ENCODE peak calls at places on chromosomes 2 and 18, in four cellular contexts. U is dorsolateral prefrontal cortex, C is spleen, P is GM13976. M is an unnamed sample.

GRCh38 chr2:221546505-221547225 is 25.4 kb downstream of the EPHA4 start:
- DNase-seq in U (no peak), C (no peak), P (no peak), M (no peak)

GRCh38 chr2:113072584-113072983 is 4.8 kb downstream of the IL1F10 start:
- DNase-seq in U (no peak), C (no peak), P (no peak), M (no peak)

GRCh38 chr2:120589782-120590608 is 145.7 kb upstream of the GLI2 start:
- DNase-seq in U (no peak), C (no peak), P (no peak), M (no peak)

GRCh38 chr18:13258792-13259385 is 40.3 kb downstream of the LDLRAD4 start:
- DNase-seq in U (no peak), C (no peak), P (no peak), M (no peak)

GRCh38 chr2:212811036-212811805 is 272.6 kb upstream of the ERBB4 start:
- DNase-seq in U (no peak), C (no peak), P (no peak), M (no peak)

GRCh38 chr2:64327510-64328414 is 126.2 kb upstream of the LGALSL start:
- DNase-seq in U (peak), C (peak), P (peak), M (peak)

GRCh38 chr18:11518788-11519685 is 90.4 kb upstream of the SLC35G4 start:
- DNase-seq in U (no peak), C (no peak), P (peak), M (peak)

GRCh38 chr2:98598781-98599428 is 9.4 kb downstream of the COA5 start:
- DNase-seq in U (no peak), C (no peak), P (no peak), M (no peak)

GRCh38 chr18:45324489-45325111 is 290.7 kb upstream of the SLC14A2 start:
- DNase-seq in U (no peak), C (no peak), P (no peak), M (no peak)

GRCh38 chr2:141692829-141693228 is 438.0 kb downstream of the LRP1B start:
- DNase-seq in U (no peak), C (no peak), P (no peak), M (no peak)

GRCh38 chr2:46589381-46589780 is 110.0 kb downstream of the TMEM247 start:
- DNase-seq in U (no peak), C (no peak), P (no peak), M (no peak)

GRCh38 chr2:3728104-3729054 is 25.0 kb downstream of the DCDC2C start:
- DNase-seq in U (no peak), C (no peak), P (peak), M (peak)

GRCh38 chr2:143151111-143151752 is 22.0 kb downstream of the ARHGAP15 start:
- DNase-seq in U (no peak), C (no peak), P (no peak), M (no peak)
- TF ChIP-seq CTCF in U (no peak), C (no peak), P (no peak), M (no peak)

DNA sequence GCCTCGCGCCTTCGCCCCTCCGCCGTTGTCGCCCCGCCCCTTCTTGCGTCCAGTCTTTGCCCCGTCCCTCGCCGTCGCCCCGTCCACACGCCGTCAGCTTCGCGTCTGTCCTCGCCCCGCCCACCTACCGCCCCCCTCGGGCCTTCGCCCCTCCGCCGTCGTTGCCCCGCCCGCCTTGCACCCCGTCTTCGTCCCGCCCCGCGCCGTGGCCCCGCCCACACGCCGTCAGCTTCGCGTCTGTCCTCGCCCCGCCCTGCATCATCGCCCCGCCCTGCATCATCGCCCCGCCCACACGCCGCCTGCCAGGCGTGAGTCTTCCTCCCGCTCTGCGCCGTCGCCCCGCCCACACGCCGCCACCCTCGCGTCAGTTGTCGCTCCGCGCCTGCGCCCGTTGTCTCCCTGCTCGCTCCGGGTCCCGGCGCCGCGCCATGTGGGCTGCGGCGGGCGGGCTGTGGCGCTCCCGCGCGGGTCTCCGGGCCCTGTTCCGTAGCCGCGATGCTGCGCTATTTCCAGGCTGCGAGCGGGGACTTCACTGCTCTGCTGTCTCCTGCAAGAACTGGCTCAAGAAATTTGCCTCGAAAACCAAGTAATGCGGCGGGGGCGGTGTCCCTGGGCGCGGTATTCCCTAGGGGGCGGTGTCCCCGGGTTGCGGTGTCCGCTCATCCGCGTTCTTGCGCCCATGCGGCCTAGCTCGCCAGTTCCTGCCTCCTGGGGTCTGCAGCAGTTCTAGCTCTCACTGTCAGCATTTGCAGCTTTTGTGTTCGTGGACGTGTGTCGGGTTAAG is at the start of gene RBFA:
- DNase-seq in U (peak), C (peak), P (peak), M (peak)
- TF ChIP-seq CTCF in U (peak), C (peak), P (peak), M (no peak)

GRCh38 chr2:9307505-9307904 is 100.9 kb downstream of the ASAP2 start:
- DNase-seq in U (no peak), C (no peak), P (no peak), M (no peak)

GRCh38 chr2:9310390-9310789 is 103.8 kb downstream of the ASAP2 start:
- DNase-seq in U (no peak), C (no peak), P (no peak), M (no peak)

GRCh38 chr2:9306910-9307309 is 100.3 kb downstream of the ASAP2 start:
- DNase-seq in U (no peak), C (no peak), P (no peak), M (no peak)

GRCh38 chr2:9309147-9309546 is 102.5 kb downstream of the ASAP2 start:
- DNase-seq in U (no peak), C (no peak), P (no peak), M (no peak)

DNA sequence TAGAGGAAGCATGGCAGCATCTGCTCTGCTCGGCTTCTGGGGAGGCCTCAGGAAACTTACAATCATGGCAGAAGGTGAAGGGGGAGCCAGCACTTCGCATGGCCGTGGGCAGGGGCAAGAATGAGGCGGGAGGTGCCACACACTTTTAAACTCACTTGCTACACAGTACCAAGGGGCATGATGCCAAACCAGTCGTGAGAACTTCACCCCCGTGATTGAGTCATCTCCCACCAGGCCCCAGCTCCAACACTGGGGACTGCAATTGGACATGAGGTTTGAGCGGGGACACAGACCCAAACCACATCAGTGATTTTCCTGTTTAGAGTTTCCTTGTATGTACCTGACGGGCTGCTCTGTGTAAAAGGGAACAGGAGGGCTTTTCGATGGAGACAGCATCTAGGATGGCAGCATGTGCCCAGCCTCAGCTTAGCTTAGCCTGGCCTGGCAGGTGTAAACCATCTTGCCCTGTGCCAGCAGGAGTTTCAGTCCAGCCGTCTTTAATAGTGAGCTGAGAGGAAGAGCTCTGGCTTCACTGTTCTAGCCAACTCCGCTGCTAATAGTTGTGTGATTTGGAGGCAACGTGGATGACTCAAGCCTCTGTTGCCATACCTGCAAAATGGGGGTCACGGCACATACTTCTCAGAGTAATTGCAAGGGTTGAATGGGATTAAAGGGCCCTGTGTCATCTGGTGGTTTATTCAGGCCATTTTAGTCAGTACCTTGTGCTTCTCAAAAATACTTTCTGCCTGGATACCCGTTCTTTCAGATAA is 101.8 kb downstream of the ASAP2 start:
- DNase-seq in U (no peak), C (no peak), P (no peak), M (no peak)
- TF ChIP-seq CTCF in U (no peak), C (no peak), P (no peak), M (no peak)

GRCh38 chr18:63843008-63843407 is 44.5 kb upstream of the SERPINB2 start:
- DNase-seq in U (no peak), C (no peak), P (no peak), M (no peak)

GRCh38 chr18:63844254-63844653 is 43.3 kb upstream of the SERPINB2 start:
- DNase-seq in U (no peak), C (no peak), P (no peak), M (peak)

GRCh38 chr18:63850636-63851035 is 36.9 kb upstream of the SERPINB2 start:
- DNase-seq in U (no peak), C (no peak), P (no peak), M (no peak)

GRCh38 chr18:63850010-63850409 is 37.5 kb upstream of the SERPINB2 start:
- DNase-seq in U (no peak), C (no peak), P (no peak), M (peak)

GRCh38 chr18:63848159-63848558 is 39.3 kb upstream of the SERPINB2 start:
- DNase-seq in U (no peak), C (no peak), P (no peak), M (peak)
- TF ChIP-seq CTCF in U (peak), C (peak), P (peak), M (peak)

DNA sequence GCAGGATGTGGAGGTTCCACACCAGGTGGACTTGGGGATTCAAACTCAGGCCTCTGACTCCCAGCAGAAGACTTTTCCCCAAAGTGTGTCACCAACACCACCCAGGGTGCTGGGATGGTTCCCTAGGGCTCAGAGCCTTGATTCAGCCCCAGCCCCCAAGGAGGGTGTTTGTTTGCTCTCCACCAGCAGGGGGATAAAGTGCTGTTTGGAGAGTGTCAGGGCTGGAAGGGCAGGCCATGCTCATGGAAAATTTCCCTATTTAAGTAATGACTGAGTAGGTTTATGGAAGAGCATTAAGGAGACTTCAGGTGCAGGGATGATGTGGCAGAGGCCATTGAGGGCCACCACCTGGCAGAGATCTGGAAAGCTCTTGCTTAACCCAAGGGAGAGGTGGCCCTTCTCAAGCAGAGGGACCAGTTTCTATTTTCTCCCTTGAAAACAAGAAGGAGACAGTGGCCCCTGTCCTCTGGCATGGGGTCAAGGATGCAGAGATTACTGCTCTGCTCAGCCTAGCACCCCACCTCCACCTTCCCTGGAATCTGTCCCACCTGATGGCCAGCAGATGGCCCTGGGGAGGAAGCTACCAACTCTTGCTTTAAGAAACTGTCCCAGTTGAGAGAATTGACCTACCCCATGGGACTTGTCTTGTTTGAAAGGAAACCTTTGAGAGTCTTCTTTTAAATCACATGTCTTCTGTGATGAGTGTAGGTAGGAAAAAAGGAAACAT is 122.1 kb downstream of the ACOXL start:
- DNase-seq in U (no peak), C (no peak), P (no peak), M (no peak)
- TF ChIP-seq CTCF in U (no peak), C (peak), P (peak), M (peak)

GRCh38 chr18:59272971-59273935 is at the start of gene RAX:
- DNase-seq in U (no peak), C (peak), P (peak), M (peak)
- TF ChIP-seq CTCF in U (no peak), C (no peak), P (no peak), M (peak)

GRCh38 chr18:31614044-31614443 is 22.4 kb downstream of the TTR start:
- DNase-seq in U (no peak), C (no peak), P (no peak), M (no peak)

GRCh38 chr18:31617029-31617717 is 25.5 kb downstream of the TTR start:
- DNase-seq in U (no peak), C (no peak), P (peak), M (no peak)

GRCh38 chr18:31618801-31619200 is 27.1 kb downstream of the TTR start:
- DNase-seq in U (no peak), C (no peak), P (no peak), M (no peak)

GRCh38 chr18:31616586-31616985 is 24.9 kb downstream of the TTR start:
- DNase-seq in U (no peak), C (no peak), P (no peak), M (no peak)

GRCh38 chr18:31619291-31619690 is 27.6 kb downstream of the TTR start:
- DNase-seq in U (no peak), C (no peak), P (no peak), M (no peak)
- TF ChIP-seq CTCF in U (no peak), C (no peak), P (no peak), M (no peak)

DNA sequence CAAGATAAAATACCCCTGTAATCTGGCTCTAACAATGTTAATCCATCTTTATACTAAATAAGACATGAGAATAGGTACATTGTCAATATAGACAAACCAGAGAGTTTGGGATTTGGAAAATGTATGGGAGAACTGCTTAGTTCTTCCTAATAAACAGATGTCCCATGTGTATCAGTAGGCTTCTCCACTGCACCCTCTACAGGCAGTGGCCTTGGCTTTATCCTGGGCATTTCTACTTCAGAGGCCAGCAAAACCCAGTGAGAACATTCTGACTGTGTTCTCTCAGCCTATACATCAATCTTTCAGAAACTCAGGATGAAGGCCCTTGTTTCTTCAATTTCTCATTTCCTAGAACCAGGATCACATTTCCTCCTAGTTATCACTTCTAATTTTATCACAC is 1167.5 kb upstream of the ACVR2A start:
- DNase-seq in U (no peak), C (no peak), P (no peak), M (no peak)
- TF ChIP-seq CTCF in U (no peak), C (no peak), P (no peak), M (no peak)

M was measured in GM20000.